ENCODE peak calls at places on chromosome 17, in ten cellular contexts. W is neural progenitor cell, B is dorsolateral prefrontal cortex, P is right lobe of liver, N is gastrocnemius medialis, H is pancreas, X is GM12878, V is heart right ventricle, T is HCT116, E is tibial artery. G is an unnamed sample.

GRCh38 chr17:72927146-72927545 is 165.3 kb downstream of the SLC39A11 start:
- DNase-seq in W (no peak), B (no peak), P (no peak), N (no peak), H (no peak), X (no peak), V (no peak), T (no peak), E (no peak), G (no peak)

GRCh38 chr17:77948690-77949114 is 9.8 kb upstream of the TNRC6C start:
- DNase-seq in W (peak; percentile 66), B (no peak), P (no peak), N (peak; percentile 35), H (no peak), X (no peak), V (peak; percentile 19), T (peak; percentile 51), E (no peak), G (no peak)

GRCh38 chr17:76498886-76499667 is 2.1 kb downstream of the RHBDF2 start:
- DNase-seq in W (no peak), B (no peak), P (no peak), N (peak; percentile 74), H (no peak), X (peak; percentile 71), V (no peak), T (no peak), E (no peak), G (no peak)

GRCh38 chr17:8791910-8792270 is 7.3 kb downstream of the MFSD6L start:
- DNase-seq in W (no peak), B (no peak), P (no peak), N (no peak), H (no peak), X (no peak), V (no peak), T (peak; percentile 19), E (no peak), G (no peak)

GRCh38 chr17:51045616-51046526 is 74.8 kb downstream of the SPAG9 start:
- DNase-seq in W (peak; percentile 61), B (no peak), P (no peak), N (no peak), H (no peak), X (no peak), V (no peak), T (no peak), E (no peak), G (no peak)

GRCh38 chr17:61463068-61463980 is 11.1 kb downstream of the TBX4 start:
- DNase-seq in W (no peak), B (no peak), P (no peak), N (no peak), H (no peak), X (no peak), V (no peak), T (no peak), E (peak; percentile 15), G (peak; percentile 65)

GRCh38 chr17:14297161-14297851 is 3.6 kb upstream of the HS3ST3B1 start:
- DNase-seq in W (peak; percentile 86), B (no peak), P (peak; percentile 72), N (no peak), H (peak; percentile 41), X (no peak), V (no peak), T (no peak), E (no peak), G (peak; percentile 78)

GRCh38 chr17:50279639-50280038 is 5.4 kb downstream of the TMEM92 start:
- DNase-seq in W (no peak), B (no peak), P (no peak), N (no peak), H (no peak), X (no peak), V (no peak), T (no peak), E (no peak), G (no peak)

GRCh38 chr17:61454095-61454931 is 2.1 kb downstream of the TBX4 start:
- DNase-seq in W (peak; percentile 69), B (no peak), P (no peak), N (no peak), H (no peak), X (no peak), V (no peak), T (no peak), E (no peak), G (no peak)

GRCh38 chr17:14006249-14006942 is 62.9 kb upstream of the COX10 start:
- DNase-seq in W (no peak), B (no peak), P (no peak), N (no peak), H (no peak), X (no peak), V (no peak), T (no peak), E (no peak), G (no peak)

GRCh38 chr17:50132104-50132794 is 2.3 kb upstream of the SAMD14 start:
- DNase-seq in W (no peak), B (no peak), P (no peak), N (no peak), H (no peak), X (no peak), V (no peak), T (no peak), E (no peak), G (no peak)

GRCh38 chr17:72624652-72625051 is 467.8 kb downstream of the SLC39A11 start:
- DNase-seq in W (no peak), B (no peak), P (no peak), N (no peak), H (no peak), X (no peak), V (no peak), T (no peak), E (no peak), G (no peak)

GRCh38 chr17:78252701-78253635 is 21.5 kb downstream of the TMEM235 start:
- DNase-seq in W (no peak), B (no peak), P (no peak), N (no peak), H (no peak), X (no peak), V (no peak), T (no peak), E (no peak), G (peak; percentile 59)

GRCh38 chr17:27280527-27280926 is 13.4 kb upstream of the WSB1 start:
- DNase-seq in W (no peak), B (no peak), P (no peak), N (no peak), H (no peak), X (no peak), V (no peak), T (no peak), E (no peak), G (no peak)

GRCh38 chr17:80969030-80969673 is 22.5 kb upstream of the CHMP6 start:
- DNase-seq in W (no peak), B (no peak), P (no peak), N (no peak), H (no peak), X (no peak), V (no peak), T (no peak), E (no peak), G (no peak)

GRCh38 chr17:61484174-61484573 is 32.0 kb downstream of the TBX4 start:
- DNase-seq in W (no peak), B (no peak), P (no peak), N (no peak), H (no peak), X (no peak), V (no peak), T (no peak), E (no peak), G (no peak)

GRCh38 chr17:75115545-75115944 is 5.8 kb downstream of the ARMC7 start:
- DNase-seq in W (no peak), B (no peak), P (no peak), N (no peak), H (no peak), X (no peak), V (no peak), T (no peak), E (no peak), G (no peak)
- H3K27ac ChIP-seq in W (no peak overlapping the region), B (no peak overlapping the region), P (no peak overlapping the region), N (no peak overlapping the region), H (no peak overlapping the region), X (peak overlapping the region; percentile 83), V (no peak overlapping the region), T (no peak overlapping the region), E (no peak overlapping the region), G (peak overlapping the region; percentile 85)

GRCh38 chr17:47066841-47067682 is 88.0 kb upstream of the RPRML start:
- DNase-seq in W (peak; percentile 91), B (peak; percentile 83), P (peak; percentile 73), N (peak; percentile 81), H (peak; percentile 77), X (peak; percentile 55), V (peak; percentile 89), T (peak; percentile 93), E (peak; percentile 79), G (peak; percentile 87)
- TF ChIP-seq CTCF in W (peak; percentile 35), B (no peak), P (peak; percentile 14), N (peak; percentile 5), H (no peak), X (no peak), V (peak; percentile 10), T (no peak), E (no peak), G (no peak)

GRCh38 chr17:45048795-45049563 is 2.5 kb downstream of the DCAKD start:
- DNase-seq in W (no peak), B (no peak), P (no peak), N (no peak), H (no peak), X (no peak), V (no peak), T (no peak), E (no peak), G (no peak)
- H3K27ac ChIP-seq in W (no peak overlapping the region), B (no peak overlapping the region), P (no peak overlapping the region), N (no peak overlapping the region), H (no peak overlapping the region), X (no peak overlapping the region), V (no peak overlapping the region), T (peak overlapping the region; percentile 73), E (peak overlapping the region; percentile 11), G (no peak overlapping the region)

DNA sequence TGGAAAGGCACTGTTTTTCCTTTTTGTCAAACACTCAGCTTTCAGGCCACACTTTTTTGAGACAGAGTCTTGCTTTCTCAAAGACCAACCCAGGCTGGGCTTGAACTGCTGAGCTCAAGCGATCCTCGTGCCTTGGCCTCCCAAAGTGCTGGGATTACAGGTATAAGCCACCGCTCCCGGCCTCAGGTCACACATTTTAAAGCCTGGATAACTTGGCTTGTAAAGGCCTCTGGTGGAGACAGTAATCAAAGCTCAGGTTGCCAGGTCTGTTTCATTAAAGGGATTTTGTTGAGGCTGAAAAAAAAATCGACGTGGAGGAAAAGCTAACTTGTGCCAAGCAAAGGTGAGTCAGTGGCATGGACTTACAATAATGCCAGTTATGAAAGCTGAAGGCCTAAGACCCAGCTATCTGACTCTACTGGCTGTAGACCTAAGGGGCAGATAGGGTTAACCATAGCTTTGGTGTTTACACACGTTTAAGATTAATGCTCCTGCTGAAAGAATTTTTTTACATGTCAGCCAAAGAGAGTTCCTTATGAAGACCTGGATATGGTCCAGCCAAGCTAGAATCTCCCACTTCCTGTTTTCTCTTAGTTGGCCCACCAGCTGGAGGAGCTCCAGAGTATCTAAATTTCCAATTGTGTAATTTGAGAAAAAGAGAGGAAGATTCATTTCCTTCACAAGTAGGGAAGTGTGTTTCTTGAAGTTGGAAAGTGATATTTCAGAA is 910 bp downstream of the NBR1 start:
- DNase-seq in W (peak; percentile 8), B (no peak), P (no peak), N (peak; percentile 19), H (peak; percentile 48), X (no peak), V (peak; percentile 67), T (peak; percentile 50), E (peak; percentile 61), G (no peak)
- TF ChIP-seq CTCF in W (peak; percentile 39), B (no peak), P (peak; percentile 18), N (no peak), H (no peak), X (no peak), V (peak; percentile 17), T (peak; percentile 38), E (peak; percentile 13), G (peak; percentile 38)

G was measured in upper lobe of right lung.